ENCODE peak calls at places on chromosomes 2 and 18, in five cellular contexts. W is brain microvascular endothelial cell, H is cardiac muscle cell, X is testis, T is Peyer's patch. Q is an unnamed sample. For H3K27me3, the result is how much of the 10 kb centered on the place peaks cover.

GRCh38 chr2:232892843-232893242 is 22.8 kb downstream of the SNORC start:
- DNase-seq in X (peak), T (peak), W (no peak), H (no peak), Q (no peak)

GRCh38 chr2:95049088-95049955 is 23.8 kb downstream of the MAL start:
- DNase-seq in W (no peak), T (no peak), X (no peak), H (no peak), Q (no peak)

GRCh38 chr18:79645291-79645983 is 34.2 kb upstream of the CTDP1 start:
- DNase-seq in H (no peak), X (no peak), T (no peak), W (no peak), Q (no peak)

GRCh38 chr2:204024503-204024902 is 87.9 kb downstream of the ICOS start:
- DNase-seq in H (peak), X (peak), T (no peak), W (peak), Q (peak)

GRCh38 chr2:191927319-191927867 is 80.5 kb upstream of the CAVIN2 start:
- DNase-seq in H (no peak), T (peak), W (peak), X (no peak), Q (no peak)

GRCh38 chr18:12405066-12405465 is 2.7 kb upstream of the PRELID3A start:
- DNase-seq in X (no peak), W (no peak), H (no peak), T (no peak), Q (no peak)

GRCh38 chr2:99487906-99488305 is 1.9 kb downstream of the REV1 start:
- DNase-seq in T (no peak), W (no peak), H (no peak), X (no peak), Q (no peak)

GRCh38 chr18:79720359-79720733 is 40.7 kb downstream of the CTDP1 start:
- DNase-seq in T (no peak), X (no peak), H (no peak), W (no peak), Q (no peak)

GRCh38 chr2:675460-675859 is 1.7 kb downstream of the TMEM18 start:
- DNase-seq in H (no peak), T (peak), W (no peak), X (no peak), Q (no peak)

GRCh38 chr18:55781481-55781957 is 193.5 kb upstream of the TCF4 start:
- DNase-seq in X (peak), T (no peak), W (peak), H (peak), Q (peak)

DNA sequence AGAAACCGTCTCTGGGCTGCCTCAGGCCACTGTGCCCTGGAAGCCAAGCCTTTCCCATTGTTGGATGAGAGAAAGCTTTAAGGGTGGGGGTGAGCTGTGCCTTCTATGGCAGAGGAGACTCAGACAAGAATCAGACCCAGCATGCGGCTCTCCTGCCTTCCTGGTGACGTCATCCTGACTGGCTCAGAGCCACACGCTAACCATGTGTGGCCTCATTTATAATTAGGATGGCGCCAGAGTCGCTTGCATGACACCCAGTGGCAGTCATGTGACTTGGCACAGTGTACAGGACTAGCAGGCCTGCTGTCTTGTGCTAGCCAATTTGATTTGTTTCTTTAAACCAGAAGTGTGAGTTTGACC is 99.2 kb downstream of the SH3BP4 start:
- DNase-seq in H (peak), W (peak), T (peak), X (peak), Q (peak)
- TF ChIP-seq CTCF in H (no peak), W (no peak), T (peak), X (no peak), Q (peak)

GRCh38 chr18:67359868-67360838 is 156.4 kb downstream of the DSEL start:
- DNase-seq in W (peak), H (no peak), X (peak), T (peak), Q (peak)
- H3K4me3 ChIP-seq in W (peak), H (no peak), X (no peak), T (no peak), Q (peak)

DNA sequence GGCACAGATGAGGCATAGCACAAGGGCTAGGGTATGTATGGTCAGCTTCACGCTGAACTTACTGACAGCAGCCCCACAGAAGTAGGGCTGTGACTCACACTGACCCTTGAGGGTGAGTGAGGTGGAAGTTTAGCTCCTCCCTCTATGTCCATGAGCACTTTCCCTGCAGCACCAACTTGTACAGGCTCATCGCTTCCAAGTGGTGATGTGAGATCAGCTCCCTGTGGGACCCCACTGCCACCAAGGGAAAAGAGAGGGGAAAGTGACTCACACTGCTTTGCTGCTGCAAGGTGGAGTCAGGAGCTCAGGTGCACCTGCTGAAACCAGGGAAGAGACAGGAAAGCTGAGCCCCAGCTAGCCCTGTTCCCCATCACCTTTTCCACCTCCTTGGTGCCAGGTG is 91.5 kb downstream of the TEX51 start:
- DNase-seq in H (no peak), X (no peak), T (no peak), W (no peak), Q (no peak)
- H3K27me3 ChIP-seq in H (under half), X (under half), T (under half), W (under half), Q (under half)

GRCh38 chr2:25853038-25853638 is 25.1 kb downstream of the ASXL2 start:
- DNase-seq in T (no peak), X (no peak), H (no peak), W (no peak), Q (no peak)

GRCh38 chr2:25854613-25855012 is 23.7 kb downstream of the ASXL2 start:
- DNase-seq in X (no peak), W (no peak), T (no peak), H (no peak), Q (no peak)

GRCh38 chr2:25851740-25852503 is 26.4 kb downstream of the ASXL2 start:
- DNase-seq in W (peak), T (no peak), X (no peak), H (peak), Q (no peak)

GRCh38 chr2:25855065-25855464 is 23.2 kb downstream of the ASXL2 start:
- DNase-seq in X (no peak), T (no peak), H (no peak), W (no peak), Q (no peak)

GRCh38 chr2:25856377-25856776 is 21.9 kb downstream of the ASXL2 start:
- DNase-seq in T (no peak), X (no peak), W (no peak), H (no peak), Q (no peak)
- TF ChIP-seq CTCF in T (no peak), X (no peak), W (peak), H (no peak), Q (no peak)

DNA sequence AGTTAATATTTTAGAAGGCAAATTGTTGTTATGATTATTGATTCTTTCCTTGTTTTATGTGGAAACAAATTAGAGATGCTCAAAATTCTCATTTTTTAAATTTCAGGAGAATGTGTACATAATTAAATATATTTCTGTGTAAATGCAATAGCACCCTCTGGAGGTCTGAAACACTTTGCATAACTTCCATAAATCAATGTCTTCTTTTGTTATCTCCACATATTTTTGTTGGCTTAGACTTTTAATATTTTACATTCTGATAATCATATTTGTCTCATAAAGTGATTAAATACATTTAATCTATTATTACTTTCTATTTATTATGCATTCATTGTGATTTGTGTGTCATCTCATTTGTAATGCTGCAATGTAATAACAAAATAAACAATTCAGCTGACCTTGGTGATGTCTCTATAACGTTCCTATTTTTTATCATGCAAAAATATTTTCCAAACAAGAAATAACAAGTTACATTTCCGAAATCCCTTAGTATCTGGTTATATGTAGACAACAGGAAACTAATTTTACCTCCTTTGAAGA is 201.8 kb upstream of the GALNT5 start:
- DNase-seq in X (no peak), T (no peak), H (peak), W (peak), Q (no peak)
- H3K4me3 ChIP-seq in X (no peak), T (no peak), H (no peak), W (no peak), Q (no peak)

DNA sequence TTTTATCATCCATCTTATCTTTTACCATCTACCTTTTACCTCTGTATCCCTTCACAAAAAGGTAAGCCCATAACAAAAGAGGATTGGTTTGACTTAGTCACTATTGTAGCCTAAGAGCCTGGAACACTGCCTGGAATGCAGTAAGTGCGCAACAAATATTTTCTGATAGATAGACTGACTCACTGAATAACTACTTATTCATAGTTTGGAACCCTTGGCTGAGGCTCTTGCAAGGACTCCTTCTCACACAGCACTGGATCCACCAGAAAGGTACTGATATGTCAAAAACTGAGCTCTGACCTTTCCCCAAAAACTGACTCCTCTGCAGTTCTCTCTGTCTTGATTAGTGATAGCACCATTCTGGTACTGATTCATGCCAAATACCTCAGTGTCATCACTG is 426.7 kb downstream of the SETBP1 start:
- DNase-seq in W (peak), H (no peak), X (no peak), T (no peak), Q (no peak)
- H3K27me3 ChIP-seq in W (under half), H (under half), X (under half), T (under half), Q (under half)

DNA sequence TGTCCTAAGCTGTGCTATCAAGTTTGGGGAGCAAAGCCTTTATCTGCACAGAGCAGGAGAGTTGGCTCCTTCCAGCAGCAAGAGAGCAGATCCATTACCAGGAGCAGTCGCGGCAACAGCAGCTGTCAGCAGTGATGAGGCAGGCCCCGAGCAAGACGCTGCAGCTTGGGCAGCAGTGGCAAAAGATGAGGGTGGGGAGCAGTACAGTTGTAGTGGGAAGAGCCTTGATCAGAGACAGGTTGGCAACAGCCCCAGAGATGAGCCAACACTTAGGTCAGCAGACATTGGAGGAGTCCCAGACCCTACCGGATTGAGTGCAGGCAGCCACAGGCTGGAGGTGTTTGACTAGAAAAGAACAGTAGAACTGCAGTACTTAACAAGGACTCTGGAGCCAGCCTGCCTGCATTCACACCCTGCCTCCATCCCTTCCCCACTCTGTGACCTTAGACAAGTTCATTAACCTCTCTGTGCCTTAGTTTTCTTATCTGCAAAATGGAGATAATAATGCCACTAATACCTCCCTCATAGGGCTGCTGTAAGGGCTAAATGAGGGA is 117.1 kb upstream of the SERTAD2 start:
- DNase-seq in X (peak), H (no peak), T (no peak), W (peak), Q (peak)
- TF ChIP-seq CTCF in X (no peak), H (no peak), T (no peak), W (no peak), Q (no peak)

DNA sequence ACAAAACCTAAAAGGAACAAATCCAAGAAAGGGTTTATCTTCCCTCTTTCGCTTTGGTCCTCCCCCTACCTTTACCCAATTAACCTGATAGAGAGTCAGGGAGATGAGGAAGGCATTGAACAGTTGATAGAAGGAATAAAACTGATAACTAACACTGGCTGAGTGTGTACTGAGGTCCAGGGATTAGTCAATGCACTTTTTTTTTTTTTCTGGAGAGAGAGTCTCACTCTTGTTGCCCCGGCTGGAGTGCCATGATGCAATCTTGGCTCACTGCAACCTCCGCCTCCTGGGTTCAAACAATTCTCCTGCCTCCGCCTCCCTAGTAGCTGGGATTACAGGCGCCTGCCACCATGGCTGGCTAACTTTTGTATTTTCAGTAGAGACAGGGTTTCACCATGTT is 250.2 kb upstream of the CWC22 start:
- DNase-seq in T (no peak), H (no peak), W (no peak), X (no peak), Q (no peak)
- H3K4me3 ChIP-seq in T (no peak), H (no peak), W (no peak), X (no peak), Q (no peak)

Q was measured in BE2C.